ENCODE peak calls at places on chromosomes 11 and 22, in seven cellular contexts. T is IMR-90; Z is PC-9; S is adrenal gland; D is CD8-positive, alpha-beta memory T cell; C is lower lobe of right lung; N is aorta. B is an unnamed sample. For H3K4me1, the result is how much of the 10 kb centered on the place peaks cover.

GRCh38 chr11:4038973-4039372 is 55.6 kb upstream of the RRM1 start:
- DNase-seq in Z (no peak), D (no peak), C (no peak), N (no peak), T (peak), S (peak), B (no peak)

GRCh38 chr11:62390237-62390636 is 28.6 kb upstream of the SCGB1A1 start:
- DNase-seq in C (no peak), D (no peak), S (no peak), T (no peak), Z (no peak), N (no peak), B (no peak)

GRCh38 chr11:116505466-116506247 is 267.1 kb downstream of the BUD13 start:
- DNase-seq in D (no peak), T (no peak), C (no peak), Z (no peak), S (no peak), N (no peak), B (no peak)

GRCh38 chr11:20623258-20623657 is 23.9 kb downstream of the SLC6A5 start:
- DNase-seq in N (no peak), Z (no peak), D (no peak), C (no peak), T (no peak), S (no peak), B (no peak)

GRCh38 chr11:69891421-69892236 is 72.4 kb upstream of the FGF3 start:
- DNase-seq in C (no peak), Z (peak), S (peak), D (no peak), T (peak), N (peak), B (peak)

GRCh38 chr11:87035976-87036583 is 1.7 kb upstream of the TMEM135 start:
- DNase-seq in Z (peak), D (no peak), T (no peak), C (no peak), N (no peak), S (peak), B (no peak)

GRCh38 chr11:63993100-63993499 is 6.9 kb downstream of the OTUB1 start:
- DNase-seq in N (no peak), D (no peak), S (no peak), C (no peak), T (no peak), Z (no peak), B (no peak)

GRCh38 chr11:7671807-7672206 is 1.5 kb downstream of the CYB5R2 start:
- DNase-seq in T (no peak), S (no peak), D (no peak), N (no peak), Z (no peak), C (no peak), B (no peak)

GRCh38 chr11:132586801-132587200 is 945.5 kb downstream of the OPCML start:
- DNase-seq in D (no peak), T (peak), C (no peak), N (no peak), S (no peak), Z (no peak), B (no peak)

GRCh38 chr22:41395531-41396240 is 13.9 kb downstream of the TEF start:
- DNase-seq in N (no peak), S (no peak), D (no peak), Z (no peak), C (no peak), T (no peak), B (no peak)

GRCh38 chr11:95089620-95090542 is at the start of gene ENDOD1:
- DNase-seq in C (peak), T (peak), D (peak), S (peak), N (peak), Z (peak), B (peak)

GRCh38 chr22:40404251-40405177 is 34.1 kb downstream of the SGSM3 start:
- DNase-seq in T (no peak), N (peak), Z (no peak), D (no peak), C (peak), S (no peak), B (peak)

GRCh38 chr11:114098927-114099326 is 39.4 kb downstream of the ZBTB16 start:
- DNase-seq in Z (no peak), C (no peak), N (no peak), S (no peak), T (no peak), D (no peak), B (no peak)

GRCh38 chr22:31898911-31899310 is 45.4 kb upstream of the YWHAH start:
- DNase-seq in N (peak), C (no peak), Z (no peak), D (no peak), S (no peak), T (no peak), B (no peak)

GRCh38 chr11:112497826-112498225 is 237.2 kb upstream of the PLET1 start:
- DNase-seq in S (no peak), Z (no peak), N (no peak), D (no peak), C (no peak), T (no peak), B (no peak)
- H3K27ac ChIP-seq in S (no peak), Z (no peak), N (no peak), D (no peak), C (no peak), T (no peak), B (no peak)

GRCh38 chr22:46504586-46504985 is 32.8 kb downstream of the CELSR1 start:
- DNase-seq in T (no peak), D (no peak), Z (no peak), N (no peak), S (no peak), C (no peak), B (no peak)
- H3K4me1 ChIP-seq in T (under half), D (under half), Z (under half), N (under half), S (under half), C (under half), B (under half)

DNA sequence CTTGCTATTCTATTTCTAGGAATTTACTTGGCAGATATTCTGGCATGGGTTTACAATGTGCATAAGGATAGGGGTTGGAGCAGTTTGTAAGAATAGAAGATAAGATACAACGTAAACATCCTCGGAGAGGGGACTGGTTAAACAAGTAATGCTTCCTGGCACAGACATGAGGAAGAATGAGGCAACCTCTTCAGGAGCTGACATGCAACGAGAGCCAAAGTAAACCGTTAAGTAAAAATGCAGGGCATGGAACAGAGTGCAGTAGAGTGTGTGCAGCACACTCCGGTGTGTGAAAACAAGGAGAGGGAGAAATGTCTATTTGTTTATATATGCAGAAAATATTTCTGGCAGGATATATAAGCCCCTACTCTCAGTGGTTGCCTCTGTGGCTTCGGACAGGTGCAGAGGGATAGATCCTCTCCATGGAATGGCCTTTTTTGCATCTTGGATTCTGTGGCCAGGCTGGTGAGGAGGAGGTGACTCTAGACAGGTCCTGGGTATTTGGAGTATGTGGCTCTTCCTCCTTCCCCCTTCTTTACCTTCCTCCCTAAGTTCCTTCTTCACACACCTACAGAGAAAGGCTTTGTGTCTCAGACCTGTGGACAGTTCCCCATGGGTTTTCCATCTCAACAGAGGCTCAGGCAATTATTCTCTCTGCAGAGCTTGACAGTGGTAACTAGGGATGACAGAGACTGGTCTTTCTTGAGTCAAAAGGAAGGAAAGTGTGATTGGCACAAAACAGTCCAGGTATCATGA is 2.5 kb downstream of the RAB36 start:
- DNase-seq in N (no peak), Z (peak), D (no peak), T (peak), S (no peak), C (no peak), B (no peak)
- H3K27ac ChIP-seq in N (no peak), Z (no peak), D (no peak), T (no peak), S (no peak), C (peak), B (no peak)

GRCh38 chr11:134245434-134245833 is 7.7 kb downstream of the THYN1 start:
- DNase-seq in C (no peak), T (no peak), S (no peak), N (no peak), Z (no peak), D (no peak), B (no peak)
- H3K4me1 ChIP-seq in C (under half), T (under half), S (under half), N (under half), Z (under half), D (under half), B (under half)

GRCh38 chr11:47235163-47235562 is 13.5 kb downstream of the ACP2 start:
- DNase-seq in N (no peak), C (no peak), S (no peak), D (no peak), Z (no peak), T (no peak), B (no peak)
- H3K27ac ChIP-seq in N (no peak), C (no peak), S (peak), D (peak), Z (peak), T (no peak), B (peak)

DNA sequence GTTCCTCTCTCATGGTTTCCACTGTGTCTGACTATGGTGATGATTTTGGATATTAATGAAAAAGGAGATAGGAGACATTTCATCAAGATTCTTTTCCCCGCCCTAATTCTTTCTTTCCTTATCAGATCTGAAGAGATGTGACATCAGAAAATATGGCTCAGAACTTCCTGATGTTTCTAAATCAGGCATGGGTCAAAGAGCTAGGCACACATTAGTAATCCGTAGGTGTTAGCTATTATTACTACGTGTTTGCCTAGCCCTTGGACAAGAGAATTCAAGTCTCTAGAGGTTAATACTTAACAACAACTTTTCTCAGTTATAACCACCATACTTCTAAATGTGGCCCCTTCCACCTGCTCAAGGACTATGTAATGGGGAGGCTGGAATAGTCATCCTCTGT is 5.8 kb downstream of the JOSD1 start:
- DNase-seq in Z (no peak), S (no peak), D (no peak), T (no peak), N (no peak), C (no peak), B (no peak)
- H3K4me1 ChIP-seq in Z (half or more), S (under half), D (under half), T (under half), N (under half), C (half or more), B (under half)

GRCh38 chr11:117649656-117650055 is 147.4 kb downstream of the DSCAML1 start:
- DNase-seq in N (no peak), D (no peak), C (no peak), T (no peak), Z (no peak), S (no peak), B (no peak)

GRCh38 chr11:117643606-117644300 is 153.3 kb downstream of the DSCAML1 start:
- DNase-seq in T (no peak), C (no peak), Z (no peak), D (no peak), N (peak), S (no peak), B (no peak)

GRCh38 chr11:117644403-117645155 is 152.4 kb downstream of the DSCAML1 start:
- DNase-seq in S (no peak), T (no peak), Z (no peak), D (no peak), N (peak), C (no peak), B (no peak)

GRCh38 chr11:117646419-117646818 is 150.6 kb downstream of the DSCAML1 start:
- DNase-seq in N (no peak), Z (no peak), S (no peak), D (no peak), T (no peak), C (no peak), B (no peak)

DNA sequence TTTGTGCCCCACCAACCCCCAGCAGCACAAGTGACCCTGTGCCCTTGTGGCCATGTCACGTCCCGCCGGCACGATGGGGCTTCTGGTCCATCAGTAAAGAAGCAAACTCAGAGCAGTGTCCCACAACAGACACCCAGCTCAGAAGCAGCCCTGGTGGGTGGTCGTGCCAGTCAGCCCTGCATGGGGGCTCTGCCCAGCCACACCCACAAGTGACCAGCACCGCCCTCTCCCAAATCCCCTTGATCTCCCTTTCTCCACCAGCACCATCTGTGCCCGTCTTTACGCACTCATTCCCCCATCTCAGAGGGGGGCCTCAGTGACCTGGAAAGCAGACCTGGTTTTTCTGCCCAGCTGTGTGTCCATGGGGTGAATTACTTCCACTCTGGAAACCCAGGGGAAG is 149.1 kb downstream of the DSCAML1 start:
- DNase-seq in N (no peak), Z (no peak), C (no peak), S (no peak), D (no peak), T (no peak), B (no peak)
- H3K27ac ChIP-seq in N (no peak), Z (no peak), C (no peak), S (no peak), D (no peak), T (no peak), B (no peak)

B was measured in right lobe of liver.